ENCODE peak calls at places on chromosomes 6 and 20, in five cellular contexts. F is psoas muscle, S is DND-41, P is AG09309, X is GM06990. Z is an unnamed sample.

GRCh38 chr6:137808836-137809315 is 58.2 kb upstream of the TNFAIP3 start:
- DNase-seq in F (no peak), S (no peak), P (no peak), X (no peak), Z (no peak)

GRCh38 chr6:338815-339262 is 46.6 kb downstream of the DUSP22 start:
- DNase-seq in F (no peak), S (no peak), P (no peak), X (no peak), Z (peak)

GRCh38 chr20:18981956-18982539 is 168.5 kb downstream of the SCP2D1 start:
- DNase-seq in F (no peak), S (no peak), P (no peak), X (no peak), Z (no peak)

GRCh38 chr6:89464295-89464694 is 31.3 kb downstream of the ANKRD6 start:
- DNase-seq in F (no peak), S (no peak), P (no peak), X (no peak), Z (no peak)

GRCh38 chr20:39800548-39800947 is 838.4 kb downstream of the DHX35 start:
- DNase-seq in F (peak), S (no peak), P (peak), X (no peak), Z (peak)

GRCh38 chr6:15325540-15325955 is 79.7 kb downstream of the JARID2 start:
- DNase-seq in F (no peak), S (no peak), P (no peak), X (no peak), Z (peak)

GRCh38 chr6:132530293-132530974 is 7.6 kb upstream of the TAAR9 start:
- DNase-seq in F (peak), S (peak), P (peak), X (no peak), Z (peak)

GRCh38 chr6:108608453-108609275 is 47.9 kb downstream of the FOXO3 start:
- DNase-seq in F (no peak), S (no peak), P (no peak), X (no peak), Z (peak)

GRCh38 chr20:1171461-1172093 is 13.2 kb downstream of the TMEM74B start:
- DNase-seq in F (no peak), S (peak), P (no peak), X (no peak), Z (peak)

GRCh38 chr20:46199198-46199597 is 81.1 kb downstream of the CD40 start:
- DNase-seq in F (no peak), S (no peak), P (no peak), X (no peak), Z (no peak)

GRCh38 chr6:129181001-129181400 is 298.1 kb downstream of the LAMA2 start:
- DNase-seq in F (no peak), S (no peak), P (no peak), X (no peak), Z (no peak)

GRCh38 chr6:73131706-73132105 is 93.6 kb downstream of the KHDC1L start:
- DNase-seq in F (no peak), S (no peak), P (no peak), X (no peak), Z (no peak)

GRCh38 chr20:63259734-63260460 is 5.6 kb upstream of the NKAIN4 start:
- DNase-seq in F (no peak), S (no peak), P (no peak), X (no peak), Z (no peak)

DNA sequence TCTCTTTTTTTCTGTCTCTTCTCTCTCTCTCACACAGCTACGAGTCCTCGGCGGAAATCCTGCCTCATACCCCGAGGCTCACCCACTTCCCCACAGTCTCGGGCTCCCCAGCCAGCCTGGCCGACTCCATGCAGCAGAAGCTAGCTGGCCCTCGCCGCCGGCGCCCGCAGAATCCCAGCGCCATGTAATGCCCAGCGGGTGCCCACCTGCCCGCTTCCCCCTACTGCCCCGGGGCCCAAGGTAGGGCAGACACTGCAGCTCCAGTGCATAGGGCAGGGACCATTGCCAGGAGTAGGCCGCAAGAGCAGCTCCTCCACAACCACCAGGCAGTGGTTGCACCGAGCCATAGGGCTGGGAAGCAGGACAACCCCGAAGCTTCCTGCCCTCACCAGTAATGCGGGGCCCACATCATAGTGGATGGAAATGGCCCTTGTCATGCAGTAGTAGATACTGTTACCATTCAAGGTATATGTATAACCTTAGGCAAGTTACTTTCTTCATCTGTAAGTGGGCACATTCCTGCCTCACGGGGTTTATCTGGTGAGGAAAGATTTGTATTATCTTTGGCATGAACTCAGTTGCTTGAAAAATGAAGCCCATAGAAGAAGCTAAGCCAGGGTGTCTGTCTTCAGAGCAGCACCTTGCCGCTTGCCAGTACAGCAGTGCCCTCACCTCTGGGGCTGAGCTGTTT is 36.9 kb upstream of the ID1 start:
- DNase-seq in F (no peak), S (no peak), P (no peak), X (no peak), Z (no peak)
- TF ChIP-seq CTCF in F (no peak), S (no peak), P (peak), X (no peak), Z (no peak)

DNA sequence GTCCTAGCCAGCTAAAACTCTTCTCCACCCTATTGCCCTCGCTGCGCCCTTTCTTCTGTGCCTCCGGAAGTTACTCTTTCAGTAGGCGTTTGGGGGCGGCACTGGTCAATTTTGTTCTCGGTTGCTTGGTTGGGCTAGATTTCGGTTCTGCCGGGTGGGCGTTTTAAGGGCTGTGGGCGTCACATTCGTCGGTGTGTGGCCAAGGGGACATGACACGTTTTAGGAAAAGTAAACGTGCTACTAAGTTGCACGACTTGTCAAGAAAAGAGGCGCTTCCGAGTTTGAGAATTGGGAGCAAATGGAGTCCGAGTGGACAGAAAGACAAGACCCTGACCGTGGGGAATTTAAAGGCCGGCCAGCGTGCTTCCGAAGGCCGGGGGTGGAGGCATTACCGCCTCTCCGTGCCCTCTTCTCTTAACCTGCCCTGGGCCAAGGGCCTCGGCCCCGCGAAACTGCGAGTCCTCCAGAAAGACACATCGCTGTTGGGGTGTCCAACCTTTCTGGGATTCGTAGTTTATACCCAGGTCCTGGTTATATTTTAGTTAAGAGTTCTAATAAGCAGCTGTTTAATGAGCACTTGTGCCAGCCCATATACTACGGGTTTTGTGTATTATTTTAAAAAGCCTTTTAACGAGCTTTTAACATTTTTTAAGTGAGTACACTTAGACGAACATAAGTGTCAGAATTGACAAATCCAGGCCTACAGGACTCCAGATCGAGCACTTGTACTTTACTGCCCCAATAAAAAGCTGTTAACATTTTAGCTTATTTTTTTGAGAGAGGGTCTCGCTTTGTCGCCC is 664 bp upstream of the BAG6 start:
- DNase-seq in F (peak), S (peak), P (peak), X (no peak), Z (peak)
- H3K4me3 ChIP-seq in F (peak), S (peak), P (peak), X (peak), Z (peak)

DNA sequence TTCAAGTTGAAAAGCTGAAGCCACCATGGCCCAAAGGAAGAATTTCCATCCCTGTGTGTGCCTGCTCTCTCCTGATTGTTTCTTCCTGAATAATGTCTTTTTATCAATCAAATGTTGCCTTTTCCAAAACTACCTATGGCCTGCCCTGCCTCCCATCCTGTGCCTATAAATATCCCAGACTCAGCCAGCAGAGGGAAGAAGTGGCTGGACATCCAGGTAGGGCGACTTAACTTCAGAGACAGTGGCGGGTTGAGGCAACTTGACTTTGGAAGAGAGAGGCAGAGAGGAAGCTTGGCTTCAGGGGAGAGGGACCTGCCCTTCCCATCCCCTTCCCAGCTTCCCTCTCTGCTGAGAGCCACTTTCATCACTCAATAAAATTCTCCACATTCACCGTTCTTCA is 133.0 kb downstream of the LCA5 start:
- DNase-seq in F (no peak), S (no peak), P (no peak), X (no peak), Z (no peak)
- TF ChIP-seq CTCF in F (no peak), S (no peak), P (no peak), X (no peak), Z (no peak)

GRCh38 chr20:11791316-11792228 is 126.1 kb upstream of the BTBD3 start:
- DNase-seq in F (no peak), S (no peak), P (no peak), X (no peak), Z (no peak)
- H3K4me3 ChIP-seq in F (no peak), S (no peak), P (no peak), X (no peak), Z (no peak)

DNA sequence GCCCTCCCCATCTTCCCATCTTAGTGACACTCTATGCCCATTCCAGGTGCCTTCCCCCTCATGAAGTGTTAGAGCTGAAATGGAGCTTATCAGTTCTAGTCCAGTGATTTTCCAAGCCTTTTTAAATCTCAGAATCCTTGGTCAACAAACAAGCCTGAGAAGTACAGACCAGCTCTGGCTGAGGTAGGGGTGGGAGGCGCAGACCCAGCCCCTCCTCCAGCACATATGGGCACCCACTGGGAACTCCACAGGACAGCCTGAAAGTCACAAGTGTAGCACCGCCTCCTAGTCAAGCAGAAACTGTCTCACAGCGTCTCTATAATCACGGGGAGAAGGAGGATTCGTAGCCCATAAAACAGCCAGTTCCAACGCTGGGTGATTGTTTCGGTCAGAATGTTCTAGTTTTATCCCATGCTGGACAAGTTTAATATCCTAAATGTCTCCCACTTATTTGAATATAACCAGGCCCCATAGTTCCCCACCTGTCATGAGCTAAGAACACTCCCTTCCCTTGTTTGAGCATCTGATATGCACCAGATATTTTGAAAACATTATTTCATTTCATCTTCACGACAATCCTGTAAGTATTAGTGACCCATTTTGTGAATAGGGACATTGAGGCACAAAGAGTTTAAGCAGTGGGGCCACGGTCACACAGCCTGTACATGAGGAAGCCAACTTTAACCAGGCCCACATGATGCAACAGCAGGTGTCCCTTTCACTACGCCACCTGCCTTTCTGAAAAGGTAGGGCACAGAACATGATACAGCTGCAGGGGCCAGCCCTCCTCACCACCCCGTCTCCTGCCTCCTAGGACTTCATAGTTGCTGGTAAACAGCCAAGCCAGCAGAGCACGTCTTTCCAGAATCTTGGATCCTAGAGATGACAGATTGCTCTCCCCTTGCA is 40.1 kb downstream of the TRAF3IP2 start:
- DNase-seq in F (no peak), S (peak), P (no peak), X (no peak), Z (peak)
- TF ChIP-seq CTCF in F (no peak), S (peak), P (peak), X (peak), Z (peak)

GRCh38 chr6:31307669-31308049 is 35.8 kb upstream of the HLA-C start:
- DNase-seq in F (no peak), S (no peak), P (no peak), X (no peak), Z (no peak)
- H3K4me3 ChIP-seq in F (no peak), S (no peak), P (no peak), X (no peak), Z (no peak)